ENCODE peak calls at places on chromosomes 16 and 17, in nine cellular contexts. M is A549, G is vagina, K is ovary, S is heart left ventricle, D is IMR-90, L is tibial nerve, H is transverse colon, Q is right lobe of liver. O is an unnamed sample.

GRCh38 chr16:1950559-1950958 is 3.9 kb downstream of the RPL3L start:
- DNase-seq in L (no peak), S (peak), K (no peak), M (no peak), D (no peak), H (no peak), G (no peak), Q (no peak), O (no peak)

GRCh38 chr17:32258383-32259121 is 7.1 kb upstream of the RHBDL3 start:
- DNase-seq in M (no peak), D (no peak), H (no peak), Q (no peak), L (no peak), K (no peak), G (no peak), S (no peak), O (no peak)

GRCh38 chr16:87483481-87483880 is 9.3 kb downstream of the ZCCHC14 start:
- DNase-seq in H (no peak), D (no peak), S (no peak), K (no peak), L (no peak), Q (no peak), G (no peak), M (no peak), O (no peak)

GRCh38 chr17:55062921-55063320 is 94.4 kb downstream of the STXBP4 start:
- DNase-seq in L (no peak), Q (no peak), S (no peak), M (no peak), D (peak), K (no peak), G (no peak), H (no peak), O (no peak)

GRCh38 chr16:1466968-1467521 is 7.8 kb downstream of the CLCN7 start:
- DNase-seq in Q (no peak), S (no peak), M (no peak), K (no peak), H (no peak), G (no peak), D (peak), L (no peak), O (no peak)

GRCh38 chr16:58462997-58463891 is 36.7 kb upstream of the NDRG4 start:
- DNase-seq in S (peak), G (no peak), D (no peak), M (no peak), H (no peak), L (no peak), K (no peak), Q (no peak), O (no peak)

GRCh38 chr17:61177351-61177750 is 222.3 kb upstream of the TBX2 start:
- DNase-seq in Q (no peak), S (no peak), M (no peak), H (no peak), K (no peak), G (no peak), L (no peak), D (no peak), O (no peak)

GRCh38 chr17:57552114-57552601 is 192.9 kb downstream of the CCDC182 start:
- DNase-seq in L (no peak), H (peak), Q (no peak), K (peak), M (no peak), D (no peak), S (no peak), G (no peak), O (no peak)

GRCh38 chr17:83189673-83190385 is 110.4 kb downstream of the METRNL start:
- DNase-seq in M (no peak), K (peak), H (no peak), L (peak), S (peak), D (peak), Q (peak), G (no peak), O (peak)

GRCh38 chr17:52470553-52470952 is 312.0 kb upstream of the CA10 start:
- DNase-seq in L (no peak), G (no peak), S (no peak), M (no peak), H (no peak), Q (no peak), K (no peak), D (no peak), O (no peak)

GRCh38 chr16:75379339-75379738 is 54.0 kb downstream of the CFDP1 start:
- DNase-seq in L (no peak), H (no peak), K (no peak), M (no peak), Q (no peak), D (no peak), S (no peak), G (no peak), O (no peak)

GRCh38 chr17:81386646-81387234 is 8.5 kb upstream of the BAHCC1 start:
- DNase-seq in H (peak), S (peak), D (no peak), K (peak), G (no peak), Q (no peak), M (no peak), L (no peak), O (peak)

GRCh38 chr16:52592216-52592592 is 45.3 kb upstream of the TOX3 start:
- DNase-seq in D (no peak), L (no peak), S (no peak), M (no peak), Q (no peak), H (no peak), K (no peak), G (no peak), O (no peak)

GRCh38 chr16:63720848-63721247 is 1401.0 kb downstream of the CDH11 start:
- DNase-seq in H (no peak), L (no peak), Q (no peak), D (no peak), K (no peak), S (no peak), G (no peak), M (no peak), O (no peak)

GRCh38 chr16:60123387-60124023 is 1389.4 kb upstream of the GOT2 start:
- DNase-seq in Q (no peak), S (no peak), D (no peak), L (no peak), K (no peak), M (no peak), G (no peak), H (no peak), O (no peak)

GRCh38 chr16:3469736-3470135 is 25.6 kb downstream of the C16orf90 start:
- DNase-seq in S (no peak), D (no peak), H (no peak), K (no peak), Q (no peak), M (no peak), L (no peak), G (no peak), O (no peak)

GRCh38 chr17:61833536-61834203 is 29.7 kb downstream of the BRIP1 start:
- DNase-seq in H (no peak), Q (no peak), D (peak), S (no peak), M (peak), G (no peak), K (no peak), L (no peak), O (no peak)

GRCh38 chr16:50519602-50520001 is 28.6 kb upstream of the NKD1 start:
- DNase-seq in G (no peak), Q (no peak), M (no peak), K (no peak), L (no peak), D (no peak), S (no peak), H (no peak), O (no peak)

GRCh38 chr17:33416131-33416530 is 123.0 kb upstream of the ASIC2 start:
- DNase-seq in M (no peak), G (no peak), H (no peak), K (no peak), L (no peak), S (no peak), Q (no peak), D (no peak), O (no peak)

GRCh38 chr16:85313541-85314208 is 201.4 kb upstream of the CIBAR2 start:
- DNase-seq in H (no peak), S (no peak), D (peak), Q (no peak), K (peak), L (no peak), G (no peak), M (no peak), O (no peak)

GRCh38 chr17:17739388-17740066 is 58.3 kb downstream of the RAI1 start:
- DNase-seq in S (peak), Q (no peak), D (peak), M (peak), K (peak), H (peak), L (no peak), G (no peak), O (peak)

GRCh38 chr17:41544497-41544896 is 16.4 kb upstream of the KRT19 start:
- DNase-seq in Q (no peak), L (no peak), K (no peak), D (no peak), S (no peak), G (no peak), M (peak), H (peak), O (peak)

GRCh38 chr17:5236871-5237540 is 2.3 kb upstream of the SCIMP start:
- DNase-seq in L (no peak), K (no peak), D (no peak), Q (no peak), S (no peak), G (no peak), M (no peak), H (no peak), O (no peak)

GRCh38 chr17:65514541-65514940 is 46.9 kb downstream of the AXIN2 start:
- DNase-seq in G (no peak), S (no peak), L (no peak), D (peak), Q (no peak), H (no peak), M (no peak), K (no peak), O (no peak)

GRCh38 chr17:82330322-82331239 is 3.0 kb downstream of the SECTM1 start:
- DNase-seq in D (peak), S (no peak), K (peak), H (peak), Q (peak), M (no peak), G (no peak), L (no peak), O (no peak)

GRCh38 chr17:64354824-64355535 is 35.7 kb downstream of the PECAM1 start:
- DNase-seq in L (no peak), M (no peak), D (peak), G (no peak), S (no peak), H (no peak), Q (no peak), K (no peak), O (no peak)

GRCh38 chr16:84828322-84828721 is 8.5 kb downstream of the CRISPLD2 start:
- DNase-seq in D (no peak), L (no peak), Q (no peak), H (no peak), M (no peak), S (no peak), K (no peak), G (no peak), O (no peak)

GRCh38 chr17:30831257-30831656 is 509 bp upstream of the ATAD5 start:
- DNase-seq in D (peak), S (no peak), G (no peak), L (no peak), H (no peak), Q (no peak), K (no peak), M (peak), O (no peak)

GRCh38 chr16:12406840-12407690 is 396.6 kb downstream of the CPPED1 start:
- DNase-seq in M (peak), L (no peak), Q (no peak), S (no peak), D (peak), H (no peak), G (no peak), K (no peak), O (no peak)

GRCh38 chr17:67162771-67163170 is 82.2 kb downstream of the HELZ start:
- DNase-seq in S (no peak), K (no peak), M (no peak), L (no peak), Q (no peak), G (no peak), H (no peak), D (no peak), O (no peak)

GRCh38 chr17:7438050-7438614 is 1.2 kb upstream of the FGF11 start:
- DNase-seq in S (peak), H (peak), M (no peak), L (peak), D (no peak), K (peak), G (no peak), Q (peak), O (peak)

GRCh38 chr16:57194512-57194911 is 8.4 kb downstream of the RSPRY1 start:
- DNase-seq in K (no peak), G (no peak), S (no peak), M (peak), Q (no peak), H (no peak), L (no peak), D (peak), O (no peak)

GRCh38 chr17:12180644-12181261 is 160.1 kb downstream of the MAP2K4 start:
- DNase-seq in M (peak), Q (no peak), H (peak), G (no peak), D (peak), S (no peak), L (peak), K (peak), O (peak)

GRCh38 chr16:77618951-77619350 is 103.4 kb upstream of the NUDT7 start:
- DNase-seq in M (no peak), G (no peak), S (no peak), L (no peak), K (no peak), H (no peak), D (no peak), Q (no peak), O (no peak)

GRCh38 chr16:77613115-77613514 is 109.2 kb upstream of the NUDT7 start:
- DNase-seq in D (no peak), L (no peak), G (no peak), M (no peak), H (no peak), K (no peak), S (no peak), Q (no peak), O (no peak)

GRCh38 chr16:77618011-77618410 is 104.3 kb upstream of the NUDT7 start:
- DNase-seq in H (no peak), L (no peak), Q (no peak), G (no peak), D (no peak), S (no peak), K (no peak), M (no peak), O (no peak)
- TF ChIP-seq POLR2A in H (no peak), L (no peak), Q (no peak), G (no peak), D (no peak), S (no peak), K (no peak), M (no peak), O (no peak)

GRCh38 chr16:30371248-30371816 is 1.0 kb upstream of the TBC1D10B start:
- DNase-seq in D (no peak), K (no peak), L (no peak), Q (no peak), M (no peak), S (no peak), G (no peak), H (no peak), O (no peak)
- TF ChIP-seq POLR2A in D (no peak), K (no peak), L (no peak), Q (no peak), M (no peak), S (no peak), G (no peak), H (peak), O (no peak)

GRCh38 chr17:50380369-50381259 is 7.6 kb downstream of the EME1 start:
- DNase-seq in Q (no peak), L (no peak), K (no peak), S (no peak), D (no peak), H (no peak), G (no peak), M (no peak), O (no peak)

GRCh38 chr17:50381260-50381815 is 8.3 kb downstream of the EME1 start:
- DNase-seq in S (no peak), Q (no peak), D (no peak), K (no peak), G (no peak), L (no peak), H (no peak), M (no peak), O (no peak)

GRCh38 chr17:50382931-50383330 is 9.9 kb downstream of the EME1 start:
- DNase-seq in M (no peak), G (no peak), H (no peak), K (no peak), S (no peak), D (no peak), L (no peak), Q (no peak), O (no peak)

GRCh38 chr17:50379733-50380132 is 6.7 kb downstream of the EME1 start:
- DNase-seq in M (no peak), D (no peak), H (no peak), Q (no peak), L (no peak), G (no peak), S (no peak), K (no peak), O (no peak)

GRCh38 chr17:50381920-50382319 is 8.9 kb downstream of the EME1 start:
- DNase-seq in L (no peak), H (no peak), K (no peak), S (no peak), M (no peak), Q (no peak), D (no peak), G (no peak), O (no peak)
- TF ChIP-seq POLR2A in L (no peak), H (no peak), K (no peak), S (no peak), M (no peak), Q (no peak), D (no peak), G (no peak), O (no peak)

DNA sequence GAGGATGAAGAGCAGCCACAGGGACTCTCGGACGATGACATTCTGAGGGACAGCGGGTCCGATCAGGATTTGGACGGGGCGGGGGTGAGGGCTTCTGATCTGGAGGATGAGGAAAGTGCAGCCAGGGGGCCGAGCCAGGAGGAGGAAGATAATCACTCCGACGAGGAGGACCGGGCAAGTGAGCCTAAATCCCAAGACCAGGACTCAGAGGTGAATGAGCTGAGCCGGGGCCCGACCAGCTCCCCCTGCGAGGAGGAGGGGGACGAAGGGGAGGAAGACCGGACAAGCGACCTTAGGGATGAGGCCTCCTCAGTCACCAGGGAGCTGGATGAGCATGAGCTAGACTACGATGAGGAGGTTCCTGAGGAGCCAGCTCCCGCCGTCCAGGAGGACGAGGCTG is 7.0 kb downstream of the ZC3H18 start:
- DNase-seq in G (no peak), D (no peak), S (no peak), M (no peak), L (no peak), Q (no peak), H (no peak), K (no peak), O (no peak)
- TF ChIP-seq POLR2A in G (no peak), D (no peak), S (no peak), M (no peak), L (no peak), Q (no peak), H (no peak), K (no peak), O (no peak)

GRCh38 chr17:21253646-21254441 is 634 bp upstream of the NATD1 start:
- DNase-seq in Q (no peak), L (no peak), M (no peak), S (no peak), H (no peak), G (no peak), K (no peak), D (no peak), O (no peak)
- TF ChIP-seq POLR2A in Q (no peak), L (no peak), M (no peak), S (no peak), H (no peak), G (no peak), K (no peak), D (no peak), O (no peak)

GRCh38 chr16:15792563-15792971 is 64.3 kb downstream of the MYH11 start:
- DNase-seq in H (no peak), S (no peak), L (no peak), D (no peak), G (no peak), Q (no peak), M (no peak), K (no peak), O (no peak)

GRCh38 chr16:15798671-15799070 is 58.2 kb downstream of the MYH11 start:
- DNase-seq in K (no peak), Q (no peak), L (no peak), M (no peak), G (no peak), S (no peak), D (no peak), H (no peak), O (no peak)

GRCh38 chr16:15796885-15797284 is 59.9 kb downstream of the MYH11 start:
- DNase-seq in Q (no peak), K (no peak), H (no peak), G (no peak), M (no peak), S (no peak), D (no peak), L (no peak), O (no peak)

GRCh38 chr16:15799851-15800495 is 56.9 kb downstream of the MYH11 start:
- DNase-seq in Q (no peak), D (no peak), K (no peak), S (no peak), H (no peak), L (no peak), G (no peak), M (no peak), O (no peak)

GRCh38 chr16:15795615-15796014 is 61.2 kb downstream of the MYH11 start:
- DNase-seq in L (no peak), H (no peak), Q (no peak), M (no peak), S (no peak), D (no peak), K (no peak), G (no peak), O (no peak)
- TF ChIP-seq POLR2A in L (no peak), H (no peak), Q (no peak), M (no peak), S (no peak), D (no peak), K (no peak), G (no peak), O (no peak)

GRCh38 chr16:28195859-28196258 is 15.9 kb downstream of the XPO6 start:
- DNase-seq in S (no peak), L (no peak), H (no peak), G (no peak), D (no peak), Q (no peak), M (no peak), K (no peak), O (no peak)

GRCh38 chr16:28193530-28194423 is 18.0 kb downstream of the XPO6 start:
- DNase-seq in L (no peak), S (no peak), Q (no peak), M (no peak), G (no peak), K (no peak), D (peak), H (no peak), O (no peak)

GRCh38 chr16:28191364-28191985 is 20.3 kb downstream of the XPO6 start:
- DNase-seq in L (no peak), D (no peak), H (no peak), Q (no peak), K (no peak), S (no peak), M (no peak), G (no peak), O (no peak)

GRCh38 chr16:28196331-28196987 is 15.3 kb downstream of the XPO6 start:
- DNase-seq in D (no peak), M (no peak), K (no peak), H (no peak), S (no peak), L (no peak), G (no peak), Q (no peak), O (no peak)

DNA sequence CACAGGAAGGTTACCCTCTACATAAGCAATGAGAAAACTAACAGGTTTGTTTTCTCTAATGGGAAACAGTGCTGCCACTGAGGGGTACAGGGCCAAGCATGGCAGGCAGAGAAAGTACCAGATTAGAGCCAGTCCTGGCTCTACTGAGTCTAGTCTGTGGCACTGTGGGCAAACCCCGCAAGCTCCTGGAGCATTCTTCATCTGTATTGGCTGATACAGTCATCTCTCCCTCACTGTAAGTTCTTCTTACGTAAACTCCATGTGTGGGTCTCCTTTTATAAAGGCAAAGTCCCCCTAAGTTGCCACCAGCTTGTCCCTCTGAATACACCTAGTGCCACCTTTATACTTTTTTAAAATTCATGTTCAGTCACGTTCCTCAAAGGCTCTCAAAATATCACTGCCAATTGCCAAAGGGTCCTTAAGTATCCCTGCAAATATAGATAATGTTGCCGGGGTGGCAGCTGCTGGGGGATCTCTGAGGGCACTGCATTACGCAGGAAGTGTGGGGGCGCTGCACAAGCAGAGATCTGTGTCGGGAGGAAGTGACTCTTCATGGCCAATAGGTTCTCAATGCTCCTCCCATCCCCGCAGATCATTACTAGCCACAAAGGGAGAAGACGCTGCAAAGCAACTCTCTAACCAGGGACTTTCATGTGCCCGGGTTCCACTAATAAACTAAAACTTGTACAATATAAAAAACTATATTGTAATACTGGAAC is 18.8 kb downstream of the XPO6 start:
- DNase-seq in Q (no peak), S (no peak), L (no peak), K (no peak), G (no peak), D (no peak), H (peak), M (no peak), O (no peak)
- TF ChIP-seq POLR2A in Q (peak), S (no peak), L (no peak), K (no peak), G (no peak), D (no peak), H (peak), M (no peak), O (no peak)